ENCODE peak calls at places on chromosome 1, in seven cellular contexts. Y is mesenchymal stem cell; C is Karpas-422; J is hepatocyte; S is effector memory CD4-positive, alpha-beta T cell; R is lower lobe of right lung; U is breast epithelium. V is an unnamed sample.

GRCh38 chr1:11680270-11681070 is 478 bp downstream of the MAD2L2 start:
- DNase-seq in Y (peak; percentile 60), C (peak; percentile 43), J (no peak), S (no peak), R (no peak), U (no peak), V (no peak)

GRCh38 chr1:77608893-77609292 is 73.6 kb downstream of the ZZZ3 start:
- DNase-seq in Y (no peak), C (no peak), J (no peak), S (no peak), R (no peak), U (no peak), V (no peak)

GRCh38 chr1:34645919-34646318 is 108.9 kb upstream of the GJB5 start:
- DNase-seq in Y (no peak), C (no peak), J (no peak), S (no peak), R (no peak), U (no peak), V (no peak)

GRCh38 chr1:11753555-11754208 is 8.3 kb upstream of the C1orf167 start:
- DNase-seq in Y (peak; percentile 26), C (no peak), J (no peak), S (no peak), R (no peak), U (no peak), V (no peak)

GRCh38 chr1:81466970-81467369 is 333.8 kb upstream of the ADGRL2 start:
- DNase-seq in Y (no peak), C (no peak), J (peak; percentile 10), S (no peak), R (no peak), U (no peak), V (no peak)

GRCh38 chr1:60828944-60829343 is 253.4 kb upstream of the NFIA start:
- DNase-seq in Y (no peak), C (no peak), J (no peak), S (no peak), R (no peak), U (no peak), V (no peak)

GRCh38 chr1:12078575-12078937 is 15.5 kb downstream of the TNFRSF8 start:
- DNase-seq in Y (no peak), C (no peak), J (no peak), S (no peak), R (no peak), U (no peak), V (no peak)

GRCh38 chr1:235640580-235640979 is 9.0 kb downstream of the GNG4 start:
- DNase-seq in Y (no peak), C (no peak), J (no peak), S (no peak), R (no peak), U (no peak), V (no peak)

GRCh38 chr1:6459850-6460265 is 6.1 kb downstream of the TNFRSF25 start:
- DNase-seq in Y (peak; percentile 6), C (no peak), J (no peak), S (peak; percentile 66), R (no peak), U (no peak), V (peak; percentile 74)

GRCh38 chr1:117523111-117523510 is 82.7 kb upstream of the TENT5C start:
- DNase-seq in Y (no peak), C (no peak), J (no peak), S (no peak), R (no peak), U (no peak), V (no peak)

GRCh38 chr1:245457562-245457961 is 302.8 kb downstream of the KIF26B start:
- DNase-seq in Y (no peak), C (no peak), J (no peak), S (no peak), R (no peak), U (no peak), V (no peak)

GRCh38 chr1:169941982-169942830 is 48.5 kb upstream of the SCYL3 start:
- DNase-seq in Y (peak; percentile 33), C (no peak), J (peak; percentile 40), S (no peak), R (no peak), U (no peak), V (no peak)

GRCh38 chr1:227942716-227943261 is 4.9 kb downstream of the WNT9A start:
- DNase-seq in Y (no peak), C (no peak), J (no peak), S (no peak), R (no peak), U (no peak), V (no peak)

DNA sequence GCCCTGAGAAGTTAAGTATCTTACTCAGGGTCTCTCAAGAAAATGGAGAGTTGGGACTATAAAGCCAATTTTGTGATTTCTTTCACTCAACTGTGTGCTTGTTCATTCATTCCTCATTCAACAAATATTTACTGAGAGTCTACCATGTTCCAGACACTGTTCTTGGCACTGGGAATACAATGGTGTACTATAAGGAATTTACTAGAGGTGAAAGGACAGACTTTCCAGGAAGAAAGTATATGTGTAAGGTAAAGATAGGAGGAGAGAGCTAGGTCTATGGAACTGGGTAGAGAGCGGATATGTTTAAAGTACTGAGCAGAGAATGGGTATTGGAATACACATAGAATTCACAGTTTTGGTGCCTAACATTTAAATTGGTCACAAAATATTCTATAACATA is 42.3 kb downstream of the ZNHIT6 start:
- DNase-seq in Y (no peak), C (no peak), J (no peak), S (no peak), R (no peak), U (no peak), V (no peak)
- H3K4me1 ChIP-seq in Y (peaks cover 1% of the 10 kb centered on the region), C (peaks cover 32% of the 10 kb centered on the region), J (no peaks in the 10 kb centered on the region), S (no peaks in the 10 kb centered on the region), R (no peaks in the 10 kb centered on the region), U (no peaks in the 10 kb centered on the region), V (no peaks in the 10 kb centered on the region)

DNA sequence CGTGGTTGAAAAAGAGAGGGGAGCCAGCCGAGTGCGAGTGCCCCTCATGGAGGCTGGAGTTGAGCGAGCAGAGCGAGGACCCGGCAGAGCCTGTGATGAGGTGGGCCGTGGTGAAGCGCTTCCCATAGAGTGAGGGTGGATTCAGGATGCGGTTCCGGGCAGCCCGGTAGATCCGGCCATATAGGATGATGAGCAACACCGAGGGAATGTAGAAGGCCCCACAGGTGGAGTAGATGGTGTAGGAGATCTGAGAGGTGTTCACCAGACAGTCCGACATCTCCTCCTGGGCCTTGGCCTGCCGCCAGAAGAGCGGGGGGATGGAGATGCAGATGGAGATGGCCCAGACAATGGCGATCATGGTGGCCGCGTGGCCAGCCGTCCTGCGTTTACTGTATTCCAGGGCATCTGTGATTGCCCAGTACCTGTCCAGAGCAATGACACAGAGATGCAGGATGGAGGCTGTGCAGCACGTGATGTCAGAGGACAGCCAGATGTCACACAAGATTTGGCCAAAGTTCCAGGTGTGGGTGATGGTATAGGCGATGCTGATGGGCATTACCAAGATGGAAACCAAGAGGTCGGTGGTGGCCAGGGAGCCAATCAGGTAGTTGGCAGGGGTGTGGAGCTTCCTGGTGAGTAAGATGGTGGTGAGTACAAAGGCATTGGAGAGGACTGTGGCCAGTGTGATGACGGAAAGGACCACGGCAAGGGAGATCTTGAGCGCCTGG is 23.7 kb downstream of the HTR1D start:
- DNase-seq in Y (no peak), C (no peak), J (no peak), S (no peak), R (no peak), U (no peak), V (no peak)
- H3K27ac ChIP-seq in Y (peak overlapping the region; percentile 100), C (no peak overlapping the region), J (no peak overlapping the region), S (no peak overlapping the region), R (no peak overlapping the region), U (no peak overlapping the region), V (no peak overlapping the region)

DNA sequence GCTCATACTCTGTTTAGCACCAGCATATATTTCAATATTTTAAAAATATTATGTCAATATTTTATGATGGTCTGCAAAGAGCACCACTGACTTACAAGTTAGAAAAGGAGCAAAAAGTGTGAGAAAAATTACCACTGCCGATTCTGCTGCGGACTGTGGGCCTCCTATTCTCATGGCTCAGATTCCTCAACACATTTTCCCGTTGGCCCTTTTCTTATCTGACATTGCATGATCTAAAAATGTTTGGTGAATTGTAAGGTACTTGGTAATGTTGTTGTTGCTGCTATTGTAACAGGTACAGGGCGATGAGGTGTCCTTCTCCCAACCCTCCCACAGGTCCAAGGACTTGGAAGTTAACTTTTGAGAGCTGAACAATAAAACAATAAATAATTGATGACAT is 737 bp downstream of the C1orf162 start:
- DNase-seq in Y (no peak), C (no peak), J (no peak), S (no peak), R (no peak), U (no peak), V (no peak)
- H3K4me3 ChIP-seq in Y (no peak overlapping the region), C (no peak overlapping the region), J (no peak overlapping the region), S (peak overlapping the region; percentile 51), R (peak overlapping the region; percentile 40), U (peak overlapping the region; percentile 20), V (peak overlapping the region; percentile 50)

GRCh38 chr1:156768610-156769295 is 1.4 kb downstream of the PRCC start:
- DNase-seq in Y (no peak), C (no peak), J (peak; percentile 37), S (no peak), R (no peak), U (no peak), V (no peak)
- H3K4me1 ChIP-seq in Y (peaks cover 7% of the 10 kb centered on the region), C (peaks cover 30% of the 10 kb centered on the region), J (peaks cover 40% of the 10 kb centered on the region), S (peaks cover 28% of the 10 kb centered on the region), R (peaks cover 47% of the 10 kb centered on the region), U (peaks cover 12% of the 10 kb centered on the region), V (peaks cover 62% of the 10 kb centered on the region)

DNA sequence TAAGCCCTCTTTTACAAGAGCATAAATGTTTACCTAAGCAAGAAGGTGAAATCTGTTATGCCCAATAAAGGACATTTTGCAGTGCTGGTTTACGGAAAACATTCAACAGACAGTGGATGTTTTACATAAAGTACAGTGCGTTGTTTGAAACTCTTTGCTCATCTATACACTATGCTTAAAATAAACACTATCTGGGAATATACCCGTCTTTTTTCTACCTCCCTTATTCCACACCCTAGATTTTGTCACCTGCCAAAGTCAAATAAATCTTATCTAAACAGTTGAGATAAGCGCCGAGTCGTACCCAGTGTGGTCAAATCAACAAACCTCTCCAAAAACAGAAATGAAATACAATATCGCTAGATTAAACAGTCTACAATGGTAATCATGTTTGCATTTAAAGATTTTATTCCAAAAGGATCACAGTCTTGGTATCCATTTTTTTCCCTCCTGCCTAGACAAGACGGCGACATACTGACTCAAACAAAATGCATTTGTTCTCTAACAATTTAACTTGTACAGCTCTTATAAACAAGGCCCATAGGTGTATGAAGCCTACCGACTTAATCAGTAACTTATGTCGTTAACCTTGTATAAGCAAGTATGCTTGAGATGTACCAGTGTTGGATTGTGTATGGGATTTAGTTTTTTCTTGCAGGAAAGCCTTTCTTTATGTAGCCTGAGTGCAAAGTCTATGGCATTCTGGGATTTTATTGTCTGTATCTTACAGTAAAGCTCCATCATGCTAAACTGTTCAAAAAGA is 189.1 kb downstream of the FMN2 start:
- DNase-seq in Y (no peak), C (no peak), J (peak; percentile 19), S (no peak), R (no peak), U (no peak), V (no peak)
- H3K27ac ChIP-seq in Y (no peak overlapping the region), C (no peak overlapping the region), J (peak overlapping the region; percentile 33), S (no peak overlapping the region), R (no peak overlapping the region), U (no peak overlapping the region), V (no peak overlapping the region)

GRCh38 chr1:2132222-2133038 is 62.1 kb downstream of the FAAP20 start:
- DNase-seq in Y (peak; percentile 57), C (no peak), J (peak; percentile 63), S (no peak), R (peak; percentile 46), U (no peak), V (peak; percentile 27)
- H3K4me3 ChIP-seq in Y (peak overlapping the region; percentile 77), C (peak overlapping the region; percentile 22), J (no peak overlapping the region), S (peak overlapping the region; percentile 58), R (peak overlapping the region; percentile 49), U (peak overlapping the region; percentile 32), V (peak overlapping the region; percentile 61)